ENCODE peak calls at places on chromosomes 7 and 10, in five cellular contexts. U is GM12865, M is HCT116, I is neural progenitor cell, K is fibroblast of the aortic adventitia. Y is an unnamed sample.

GRCh38 chr7:44693641-44694313 is 54.9 kb upstream of the ZMIZ2 start:
- DNase-seq in U (no peak), M (peak; percentile 28), I (no peak), K (peak; percentile 51), Y (no peak)

GRCh38 chr10:112839928-112840654 is 110.0 kb upstream of the TCF7L2 start:
- DNase-seq in U (no peak), M (no peak), I (no peak), K (no peak), Y (no peak)

GRCh38 chr10:7409045-7409731 is 1.6 kb downstream of the SFMBT2 start:
- DNase-seq in U (peak; percentile 80), M (no peak), I (peak; percentile 41), K (no peak), Y (no peak)

GRCh38 chr10:86350897-86351296 is 15.7 kb downstream of the GRID1 start:
- DNase-seq in U (no peak), M (no peak), I (peak; percentile 9), K (no peak), Y (no peak)

GRCh38 chr7:105219771-105220160 is 169.0 kb downstream of the SRPK2 start:
- DNase-seq in U (no peak), M (no peak), I (no peak), K (peak; percentile 74), Y (no peak)

GRCh38 chr7:43220250-43220649 is 107.8 kb downstream of the HECW1 start:
- DNase-seq in U (no peak), M (no peak), I (no peak), K (peak; percentile 29), Y (no peak)

GRCh38 chr7:74183653-74184450 is 9.7 kb downstream of the EIF4H start:
- DNase-seq in U (peak; percentile 35), M (no peak), I (peak; percentile 43), K (no peak), Y (no peak)

GRCh38 chr7:81161459-81162075 is 242.7 kb upstream of the SEMA3C start:
- DNase-seq in U (no peak), M (peak; percentile 75), I (no peak), K (peak; percentile 93), Y (no peak)

GRCh38 chr7:139773372-139773771 is 4.4 kb downstream of the HIPK2 start:
- DNase-seq in U (no peak), M (no peak), I (no peak), K (no peak), Y (no peak)

GRCh38 chr7:95753440-95753839 is 18.9 kb upstream of the DYNC1I1 start:
- DNase-seq in U (no peak), M (no peak), I (no peak), K (no peak), Y (no peak)

GRCh38 chr7:22564511-22565045 is 64.6 kb upstream of the STEAP1B start:
- DNase-seq in U (no peak), M (no peak), I (no peak), K (peak; percentile 97), Y (no peak)

GRCh38 chr7:82257118-82257695 is 186.4 kb downstream of the CACNA2D1 start:
- DNase-seq in U (no peak), M (no peak), I (no peak), K (no peak), Y (no peak)

GRCh38 chr7:79221211-79221610 is 232.3 kb downstream of the MAGI2 start:
- DNase-seq in U (no peak), M (no peak), I (no peak), K (no peak), Y (no peak)

GRCh38 chr7:17038783-17039170 is 157.0 kb upstream of the AGR3 start:
- DNase-seq in U (no peak), M (no peak), I (no peak), K (no peak), Y (no peak)

GRCh38 chr7:42618649-42619315 is 293.1 kb downstream of the C7orf25 start:
- DNase-seq in U (no peak), M (no peak), I (no peak), K (no peak), Y (no peak)

DNA sequence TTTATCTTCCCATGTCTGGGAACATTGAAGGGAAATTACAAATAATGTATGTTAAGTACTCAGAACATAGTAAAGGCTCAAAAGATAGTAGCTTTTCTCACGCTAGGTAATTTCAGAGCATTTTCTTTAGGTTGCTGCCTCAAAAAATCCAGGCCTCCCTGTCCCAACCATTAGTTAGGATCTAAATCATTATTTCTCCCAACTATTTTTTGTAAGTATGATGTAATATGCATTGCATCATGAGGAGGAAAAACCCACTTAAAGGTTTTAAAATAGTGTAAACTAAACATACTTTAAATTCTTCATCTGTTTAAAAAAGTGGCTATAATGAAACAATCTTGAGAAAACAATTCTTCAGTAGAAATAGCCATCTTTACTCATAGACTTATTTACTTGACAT is 329.4 kb downstream of the ELMO1 start:
- DNase-seq in U (no peak), M (no peak), I (no peak), K (no peak), Y (no peak)
- H3K4me3 ChIP-seq in U (no peak overlapping the region), M (no peak overlapping the region), I (no peak overlapping the region), K (no peak overlapping the region), Y (no peak overlapping the region)

GRCh38 chr10:3778708-3779108 is 6.3 kb downstream of the KLF6 start:
- DNase-seq in U (no peak), M (no peak), I (no peak), K (no peak), Y (no peak)
- H3K4me3 ChIP-seq in U (no peak overlapping the region), M (no peak overlapping the region), I (no peak overlapping the region), K (peak overlapping the region; percentile 96), Y (no peak overlapping the region)

GRCh38 chr10:75398238-75398629 is 3.3 kb downstream of the ZNF503 start:
- DNase-seq in U (no peak), M (no peak), I (no peak), K (peak; percentile 52), Y (no peak)
- H3K4me3 ChIP-seq in U (no peak overlapping the region), M (peak overlapping the region; percentile 93), I (peak overlapping the region; percentile 87), K (peak overlapping the region; percentile 99), Y (no peak overlapping the region)

GRCh38 chr7:98294798-98295382 is 13.4 kb downstream of the BRI3 start:
- DNase-seq in U (peak; percentile 65), M (peak; percentile 41), I (peak; percentile 88), K (no peak), Y (no peak)

GRCh38 chr7:98296833-98297232 is 15.3 kb downstream of the BRI3 start:
- DNase-seq in U (no peak), M (no peak), I (no peak), K (no peak), Y (no peak)

GRCh38 chr7:98293746-98294145 is 12.3 kb downstream of the BRI3 start:
- DNase-seq in U (no peak), M (no peak), I (no peak), K (no peak), Y (no peak)

GRCh38 chr7:98294326-98294725 is 12.8 kb downstream of the BRI3 start:
- DNase-seq in U (no peak), M (no peak), I (no peak), K (no peak), Y (no peak)

DNA sequence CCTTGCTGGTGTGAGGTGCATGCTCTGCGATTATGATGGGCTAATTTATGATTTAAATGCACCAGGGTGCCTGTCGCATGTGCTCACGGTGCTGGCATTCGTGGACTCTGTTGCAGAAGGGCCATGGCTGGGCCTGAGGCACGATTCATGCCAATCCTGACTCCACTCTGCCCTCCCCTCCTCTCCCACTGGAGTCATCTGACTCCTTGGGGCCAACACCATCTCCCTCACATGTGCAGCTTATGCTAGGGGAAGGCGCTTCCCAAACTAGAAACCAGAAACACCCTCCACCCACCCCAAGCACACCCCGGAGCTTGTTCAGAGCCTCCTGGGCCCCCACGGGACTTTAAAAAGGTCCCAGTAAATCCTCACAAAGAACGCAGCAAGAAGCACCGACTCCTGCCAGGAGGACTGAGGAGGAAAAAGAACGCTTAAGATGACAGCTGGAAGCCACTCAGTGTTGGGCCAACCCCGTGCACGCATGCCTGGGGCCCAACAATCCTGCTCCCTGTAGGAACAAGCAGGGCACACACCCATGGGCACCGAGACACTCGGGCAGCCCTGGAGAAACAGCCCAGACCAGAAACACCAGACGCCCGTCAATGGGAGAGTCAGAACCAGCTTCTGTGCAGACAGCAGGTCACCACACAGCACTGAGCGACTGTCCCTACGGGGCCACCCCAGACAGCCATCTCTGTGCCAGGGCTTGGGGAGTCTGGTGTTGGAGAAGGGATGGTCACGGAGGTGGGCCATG is 14.2 kb downstream of the BRI3 start:
- DNase-seq in U (no peak), M (no peak), I (no peak), K (no peak), Y (peak; percentile 47)
- H3K4me3 ChIP-seq in U (no peak overlapping the region), M (no peak overlapping the region), I (no peak overlapping the region), K (no peak overlapping the region), Y (no peak overlapping the region)

Y was measured in LNCaP clone FGC.